ENCODE peak calls at places on chromosomes 12 and 14, in eight cellular contexts. M is activated gamma-delta T cell treated with Interleukin-2 at 50 U/mL for 16 hours; H is spleen; N is HS-5; S is cardiac septum; I is ovary; P is activated CD4-positive, alpha-beta T cell treated with anti-CD3 and anti-CD28 coated beads, Interleukin-2, amount 10 ng/mL, durations not matched to agents 7 days and 5 days; C is iPS DF 19.7. X is an unnamed sample.

GRCh38 chr14:105086833-105087307 is 21.6 kb upstream of the GPR132 start:
- DNase-seq in P (peak; percentile 84), I (peak; percentile 75), C (no peak), S (peak; percentile 93), H (peak; percentile 97), N (no peak), M (peak; percentile 86), X (peak; percentile 56)

GRCh38 chr14:34450542-34450915 is 11.5 kb downstream of the SPTSSA start:
- DNase-seq in S (no peak), N (no peak), M (no peak), C (no peak), I (no peak), P (no peak), H (no peak), X (no peak)

GRCh38 chr14:103880334-103880985 is 33.1 kb upstream of the PPP1R13B start:
- DNase-seq in C (no peak), M (peak; percentile 44), S (no peak), H (peak; percentile 88), P (no peak), N (no peak), I (peak; percentile 86), X (peak; percentile 34)

GRCh38 chr14:102333395-102333794 is 13.8 kb downstream of the ZNF839 start:
- DNase-seq in I (no peak), H (no peak), P (no peak), N (no peak), S (no peak), C (no peak), M (no peak), X (no peak)

GRCh38 chr14:65370890-65371289 is 41.6 kb upstream of the FUT8 start:
- DNase-seq in M (no peak), H (no peak), P (no peak), I (no peak), S (no peak), N (no peak), C (no peak), X (no peak)

GRCh38 chr14:59698793-59699192 is 122.2 kb upstream of the CCDC175 start:
- DNase-seq in S (no peak), C (no peak), N (peak; percentile 23), I (no peak), H (no peak), M (no peak), P (no peak), X (no peak)

GRCh38 chr12:26906024-26906423 is 31.8 kb downstream of the INTS13 start:
- DNase-seq in H (no peak), S (no peak), P (no peak), M (no peak), C (no peak), N (no peak), I (no peak), X (no peak)

GRCh38 chr12:89970646-89971192 is 262.1 kb upstream of the ATP2B1 start:
- DNase-seq in C (no peak), I (no peak), N (no peak), P (no peak), H (no peak), S (no peak), M (no peak), X (no peak)

GRCh38 chr14:100486025-100486828 is 101.0 kb downstream of the BEGAIN start:
- DNase-seq in H (no peak), P (peak; percentile 82), S (no peak), C (no peak), I (peak; percentile 84), M (peak; percentile 66), N (peak; percentile 54), X (peak; percentile 85)

GRCh38 chr14:67680121-67680602 is 5.7 kb upstream of the VTI1B start:
- DNase-seq in P (peak; percentile 43), C (no peak), M (no peak), N (peak; percentile 88), H (no peak), I (no peak), S (no peak), X (no peak)

GRCh38 chr14:57871487-57872080 is 5.7 kb upstream of the SLC35F4 start:
- DNase-seq in S (no peak), I (no peak), M (no peak), C (no peak), N (no peak), P (peak; percentile 10), H (no peak), X (peak; percentile 11)

GRCh38 chr12:121465921-121466799 is 66.2 kb downstream of the RNF34 start:
- DNase-seq in C (no peak), I (peak; percentile 51), H (peak; percentile 90), N (no peak), S (no peak), P (peak; percentile 44), M (peak; percentile 34), X (no peak)

X was measured in AG09319.